ENCODE peak calls at places on chromosomes 5 and 9, in nine cellular contexts. B is nephron progenitor cell; L is HuH-7; O is heart left ventricle; X is lung; M is H54; S is iris pigment epithelial cell; I is CD4-positive, alpha-beta T cell; Q is tibial nerve. R is an unnamed sample.

GRCh38 chr5:100706796-100707195 is 171.6 kb downstream of the FAM174A start:
- DNase-seq in B (no peak), L (no peak), O (no peak), X (no peak), M (no peak), S (peak; percentile 71), I (no peak), Q (no peak), R (no peak)

GRCh38 chr5:177402271-177403043 is 2.0 kb upstream of the PFN3 start:
- DNase-seq in B (peak; percentile 80), L (no peak), O (peak; percentile 43), X (peak; percentile 72), M (no peak), S (peak; percentile 63), I (peak; percentile 67), Q (no peak), R (peak; percentile 59)

GRCh38 chr5:180217797-180218196 is 8.8 kb upstream of the RASGEF1C start:
- DNase-seq in B (no peak), L (no peak), O (no peak), X (no peak), M (no peak), S (no peak), I (no peak), Q (no peak), R (no peak)

GRCh38 chr9:116288658-116289057 is 135.1 kb downstream of the PAPPA start:
- DNase-seq in B (no peak), L (no peak), O (no peak), X (no peak), M (peak; percentile 70), S (peak; percentile 98), I (no peak), Q (no peak), R (no peak)

GRCh38 chr5:135059000-135059923 is 25.2 kb upstream of the PITX1 start:
- DNase-seq in B (no peak), L (no peak), O (no peak), X (no peak), M (no peak), S (no peak), I (no peak), Q (no peak), R (no peak)

GRCh38 chr9:81823672-81824554 is 104.3 kb upstream of the SPATA31D4 start:
- DNase-seq in B (no peak), L (no peak), O (no peak), X (no peak), M (no peak), S (no peak), I (no peak), Q (no peak), R (no peak)

GRCh38 chr9:123953601-123954011 is 23.7 kb upstream of the DENND1A start:
- DNase-seq in B (no peak), L (no peak), O (no peak), X (no peak), M (no peak), S (no peak), I (no peak), Q (no peak), R (no peak)

GRCh38 chr5:136686192-136686872 is 321.0 kb upstream of the TRPC7 start:
- DNase-seq in B (no peak), L (peak; percentile 13), O (no peak), X (no peak), M (no peak), S (peak; percentile 37), I (no peak), Q (no peak), R (no peak)

R was measured in T-helper 2 cell.